ENCODE peak calls at places on chromosomes 12 and 14, in nine cellular contexts. X is esophagus squamous epithelium, J is Peyer's patch, R is HepG2, I is A549, B is vagina, S is spleen, U is H1, F is gastrocnemius medialis. C is an unnamed sample. For H3K4me1, the result is how much of the 10 kb centered on the place peaks cover.

GRCh38 chr14:65069874-65070709 is 32.2 kb downstream of the MAX start:
- DNase-seq in J (no peak), I (no peak), B (no peak), U (no peak), R (no peak), X (no peak), F (peak), S (no peak), C (no peak)

GRCh38 chr14:61493239-61493638 is 171.9 kb downstream of the PRKCH start:
- DNase-seq in I (no peak), B (no peak), U (no peak), F (no peak), X (no peak), J (no peak), S (no peak), R (no peak), C (no peak)

GRCh38 chr14:105376521-105377440 is 21.6 kb upstream of the TEX22 start:
- DNase-seq in R (no peak), I (no peak), S (no peak), X (no peak), B (no peak), J (no peak), F (no peak), U (no peak), C (no peak)

GRCh38 chr14:92973265-92973797 is 50.4 kb downstream of the CHGA start:
- DNase-seq in I (no peak), U (peak), J (no peak), S (peak), B (peak), X (no peak), R (peak), F (peak), C (peak)

GRCh38 chr12:64609543-64610091 is 678 bp upstream of the RASSF3 start:
- DNase-seq in X (no peak), B (no peak), S (no peak), R (no peak), U (no peak), I (no peak), F (no peak), J (no peak), C (no peak)

GRCh38 chr14:31161274-31161673 is 46.3 kb downstream of the HECTD1 start:
- DNase-seq in R (no peak), B (no peak), X (no peak), I (no peak), F (no peak), U (no peak), J (no peak), S (no peak), C (no peak)

GRCh38 chr12:74602881-74603523 is 65.4 kb downstream of the ATXN7L3B start:
- DNase-seq in J (no peak), B (no peak), F (no peak), I (no peak), S (no peak), X (no peak), R (no peak), U (no peak), C (no peak)

GRCh38 chr12:30437044-30437443 is 258.6 kb downstream of the IPO8 start:
- DNase-seq in X (no peak), F (no peak), I (no peak), B (no peak), S (no peak), U (no peak), R (no peak), J (no peak), C (no peak)

GRCh38 chr12:112782921-112783320 is 8.6 kb upstream of the RPH3A start:
- DNase-seq in U (no peak), S (no peak), J (no peak), X (no peak), I (no peak), B (no peak), R (no peak), F (no peak), C (no peak)

GRCh38 chr14:41423503-41423902 is 183.2 kb upstream of the LRFN5 start:
- DNase-seq in F (no peak), B (no peak), U (no peak), I (no peak), S (no peak), R (no peak), X (no peak), J (no peak), C (no peak)

GRCh38 chr12:49059385-49060232 is 985 bp downstream of the KMT2D start:
- DNase-seq in B (no peak), R (no peak), F (no peak), X (no peak), J (no peak), U (no peak), I (peak), S (peak), C (no peak)

GRCh38 chr14:54453252-54453651 is 12.1 kb upstream of the CNIH1 start:
- DNase-seq in J (no peak), B (no peak), I (no peak), U (no peak), X (no peak), R (no peak), S (no peak), F (no peak), C (no peak)

GRCh38 chr14:82642425-82642824 is 1108.8 kb upstream of the SEL1L start:
- DNase-seq in R (no peak), U (peak), X (no peak), F (no peak), B (no peak), I (peak), S (peak), J (no peak), C (no peak)

GRCh38 chr12:40055227-40055579 is 50.7 kb downstream of the SLC2A13 start:
- DNase-seq in U (no peak), I (no peak), X (no peak), R (no peak), J (no peak), F (no peak), B (no peak), S (no peak), C (no peak)

GRCh38 chr14:95514131-95515079 is 2.0 kb downstream of the SYNE3 start:
- DNase-seq in B (no peak), U (no peak), J (no peak), I (no peak), F (no peak), S (no peak), R (no peak), X (no peak), C (no peak)

GRCh38 chr12:132488127-132489077 is 1.5 kb upstream of the FBRSL1 start:
- DNase-seq in S (peak), X (no peak), F (no peak), R (no peak), J (peak), U (no peak), I (no peak), B (no peak), C (peak)

GRCh38 chr12:53695148-53696138 is 19.6 kb upstream of the ATP5MC2 start:
- DNase-seq in X (no peak), I (peak), F (no peak), U (no peak), R (no peak), B (no peak), J (no peak), S (peak), C (no peak)

GRCh38 chr14:68377459-68377858 is 415.4 kb downstream of the ZFP36L1 start:
- DNase-seq in X (no peak), I (no peak), R (peak), B (no peak), F (no peak), J (peak), U (no peak), S (peak), C (peak)

GRCh38 chr12:82973601-82974000 is 286.9 kb downstream of the TMTC2 start:
- DNase-seq in F (no peak), R (no peak), J (no peak), X (no peak), U (no peak), S (no peak), I (no peak), B (no peak), C (no peak)

GRCh38 chr12:130090564-130090963 is 71.7 kb upstream of the FZD10 start:
- DNase-seq in F (no peak), I (no peak), B (no peak), U (no peak), X (no peak), S (no peak), R (no peak), J (no peak), C (no peak)

GRCh38 chr12:75505706-75506312 is 5.6 kb downstream of the KRR1 start:
- DNase-seq in F (no peak), U (no peak), R (peak), J (no peak), I (no peak), B (no peak), X (no peak), S (no peak), C (no peak)

GRCh38 chr12:124007810-124008570 is 35.0 kb downstream of the ZNF664 start:
- DNase-seq in B (no peak), X (no peak), F (no peak), S (no peak), I (no peak), R (no peak), J (no peak), U (no peak), C (no peak)

GRCh38 chr12:107368586-107368985 is 275.2 kb upstream of the CRY1 start:
- DNase-seq in S (no peak), F (no peak), R (no peak), B (no peak), I (no peak), U (no peak), J (no peak), X (no peak), C (no peak)

GRCh38 chr12:65656156-65656885 is 168.0 kb upstream of the HMGA2 start:
- DNase-seq in R (no peak), J (no peak), U (no peak), S (no peak), B (no peak), F (no peak), X (no peak), I (no peak), C (no peak)

GRCh38 chr12:130161261-130162231 is 718 bp upstream of the FZD10 start:
- DNase-seq in B (no peak), U (peak), F (no peak), J (no peak), R (no peak), S (no peak), X (no peak), I (no peak), C (no peak)

GRCh38 chr12:83826112-83826511 is 1086.5 kb downstream of the SLC6A15 start:
- DNase-seq in U (peak), I (no peak), R (no peak), S (no peak), F (no peak), J (no peak), X (no peak), B (no peak), C (no peak)

GRCh38 chr14:72301352-72301751 is 369.1 kb downstream of the RGS6 start:
- DNase-seq in X (no peak), B (no peak), I (no peak), S (no peak), F (no peak), R (no peak), U (no peak), J (no peak), C (no peak)
- TF ChIP-seq CTCF in X (no peak), B (no peak), I (no peak), S (no peak), F (no peak), R (no peak), U (no peak), J (no peak), C (no peak)

GRCh38 chr14:39766397-39767000 is 334.3 kb upstream of the FBXO33 start:
- DNase-seq in I (no peak), F (no peak), R (no peak), S (no peak), X (no peak), B (no peak), U (no peak), J (no peak), C (no peak)

GRCh38 chr14:39763402-39763890 is 331.2 kb upstream of the FBXO33 start:
- DNase-seq in B (no peak), U (no peak), X (no peak), S (no peak), I (no peak), J (no peak), F (no peak), R (no peak), C (no peak)

GRCh38 chr14:39762576-39763401 is 330.6 kb upstream of the FBXO33 start:
- DNase-seq in I (no peak), B (no peak), S (no peak), J (no peak), R (peak), U (no peak), X (no peak), F (no peak), C (no peak)

GRCh38 chr14:39768579-39768978 is 336.3 kb upstream of the FBXO33 start:
- DNase-seq in R (no peak), J (no peak), S (no peak), X (no peak), U (no peak), F (no peak), I (no peak), B (no peak), C (no peak)

DNA sequence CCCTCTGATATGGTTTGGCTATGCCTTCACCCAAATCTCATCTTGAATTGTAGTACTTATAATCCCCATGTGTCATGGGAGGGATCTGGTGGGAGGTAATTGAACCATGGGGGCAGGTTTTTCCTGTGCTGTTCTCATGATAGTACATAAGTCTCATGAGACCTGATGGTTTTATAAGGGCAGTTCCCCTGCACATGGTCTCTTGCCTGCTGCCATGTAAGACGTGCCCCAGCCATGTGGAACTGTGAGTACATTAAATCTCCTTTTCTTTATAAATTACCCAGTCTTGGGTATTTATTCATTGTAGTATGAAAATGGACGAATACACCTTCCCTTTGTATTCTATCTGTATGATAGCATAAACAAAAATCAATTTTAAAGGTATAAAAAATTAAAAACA is 333.4 kb upstream of the FBXO33 start:
- DNase-seq in I (no peak), S (no peak), B (no peak), U (no peak), J (no peak), R (no peak), X (no peak), F (no peak), C (no peak)
- H3K4me1 ChIP-seq in I (under half), S (under half), B (under half), U (under half), J (under half), R (under half), X (under half), F (under half), C (under half)

GRCh38 chr14:101839236-101839635 is 77.7 kb downstream of the PPP2R5C start:
- DNase-seq in I (no peak), F (no peak), S (peak), J (peak), B (no peak), X (no peak), R (no peak), U (no peak), C (no peak)
- TF ChIP-seq POLR2A in I (no peak), F (no peak), S (no peak), J (no peak), B (no peak), X (no peak), R (no peak), U (no peak), C (no peak)

GRCh38 chr12:94795520-94795919 is 145.2 kb upstream of the TMCC3 start:
- DNase-seq in J (no peak), F (no peak), X (no peak), S (no peak), B (no peak), U (no peak), R (no peak), I (peak), C (no peak)
- TF ChIP-seq CTCF in J (no peak), F (no peak), X (no peak), S (no peak), B (no peak), U (no peak), R (no peak), I (no peak), C (no peak)

C was measured in tibial nerve.